ENCODE peak calls at places on chromosomes 12 and 14, in six cellular contexts. M, A, N, Y, G and Q are unnamed samples.

GRCh38 chr14:56812364-56813103 is 2.3 kb upstream of the OTX2 start:
- DNase-seq in M (no peak), N (no peak), A (no peak), G (no peak), Y (no peak), Q (no peak)

GRCh38 chr14:72040528-72040927 is 108.3 kb downstream of the RGS6 start:
- DNase-seq in M (no peak), Y (no peak), G (no peak), N (no peak), A (no peak), Q (no peak)

GRCh38 chr14:102530828-102531478 is 21.4 kb upstream of the ANKRD9 start:
- DNase-seq in A (no peak), N (no peak), M (no peak), Y (no peak), G (no peak), Q (no peak)

GRCh38 chr14:51828017-51828797 is 32.2 kb upstream of the GNG2 start:
- DNase-seq in A (peak), G (no peak), N (peak), Y (peak), M (peak), Q (no peak)

GRCh38 chr14:69105326-69105725 is 47.6 kb downstream of the DCAF5 start:
- DNase-seq in Y (no peak), N (no peak), A (no peak), M (peak), G (no peak), Q (no peak)

GRCh38 chr14:57486767-57487379 is 6.8 kb downstream of the CCDC198 start:
- DNase-seq in A (no peak), Y (no peak), G (peak), M (peak), N (peak), Q (no peak)

GRCh38 chr12:7188557-7189397 is 709 bp upstream of the PEX5 start:
- DNase-seq in Y (peak), N (peak), A (peak), G (peak), M (peak), Q (peak)

GRCh38 chr14:55446833-55447232 is 6.4 kb upstream of the TBPL2 start:
- DNase-seq in M (peak), A (no peak), Y (no peak), G (no peak), N (peak), Q (no peak)

GRCh38 chr14:24688030-24688658 is 54.2 kb upstream of the GZMB start:
- DNase-seq in M (no peak), A (no peak), G (no peak), N (no peak), Y (no peak), Q (no peak)

GRCh38 chr14:44942436-44942835 is 19.3 kb downstream of the KLHL28 start:
- DNase-seq in M (no peak), N (no peak), Y (no peak), A (no peak), G (no peak), Q (no peak)

GRCh38 chr12:52879394-52880351 is 25.2 kb downstream of the KRT8 start:
- DNase-seq in Y (peak), G (peak), A (peak), M (peak), N (peak), Q (peak)

GRCh38 chr14:23578560-23579310 is at the start of gene JPH4:
- DNase-seq in M (no peak), N (no peak), Y (no peak), G (no peak), A (no peak), Q (peak)

GRCh38 chr12:46998811-46999368 is 80.5 kb upstream of the PCED1B start:
- DNase-seq in N (peak), A (no peak), G (no peak), Y (no peak), M (peak), Q (no peak)

GRCh38 chr12:101570022-101570421 is 24.7 kb upstream of the MYBPC1 start:
- DNase-seq in N (peak), Y (no peak), A (no peak), M (peak), G (peak), Q (no peak)

GRCh38 chr14:36655963-36656768 is 5.5 kb upstream of the PAX9 start:
- DNase-seq in Y (no peak), N (no peak), A (no peak), G (no peak), M (no peak), Q (no peak)